ENCODE peak calls at places on chromosomes 7 and 10, in four cellular contexts. Q is NCI-H1105, L is astrocyte of the spinal cord, R is glomerular endothelial cell. T is an unnamed sample.

GRCh38 chr10:128042131-128042610 is 84.1 kb downstream of the MKI67 start:
- DNase-seq in Q (no peak), L (no peak), R (no peak), T (no peak)

GRCh38 chr7:138934861-138935260 is 46.3 kb downstream of the KIAA1549 start:
- DNase-seq in Q (no peak), L (peak; percentile 41), R (no peak), T (peak; percentile 36)

GRCh38 chr7:108461855-108462254 is 5.6 kb upstream of the NRCAM start:
- DNase-seq in Q (no peak), L (no peak), R (no peak), T (no peak)

GRCh38 chr7:157711353-157711888 is 374.6 kb downstream of the DNAJB6 start:
- DNase-seq in Q (no peak), L (no peak), R (no peak), T (no peak)

GRCh38 chr7:123154231-123154860 is 45.4 kb downstream of the SLC13A1 start:
- DNase-seq in Q (peak; percentile 68), L (peak; percentile 83), R (peak; percentile 86), T (peak; percentile 91)

GRCh38 chr7:127107601-127108007 is 145.1 kb downstream of the GRM8 start:
- DNase-seq in Q (no peak), L (peak; percentile 43), R (no peak), T (peak; percentile 80)

GRCh38 chr10:115720121-115720520 is 552.9 kb downstream of the GFRA1 start:
- DNase-seq in Q (no peak), L (no peak), R (no peak), T (no peak)

GRCh38 chr10:62244785-62245595 is 23.7 kb downstream of the RTKN2 start:
- DNase-seq in Q (peak; percentile 10), L (peak; percentile 80), R (peak; percentile 70), T (peak; percentile 79)

GRCh38 chr7:32809871-32810270 is 81.7 kb downstream of the KBTBD2 start:
- DNase-seq in Q (no peak), L (no peak), R (no peak), T (no peak)

GRCh38 chr10:122176232-122176865 is 94.7 kb upstream of the BTBD16 start:
- DNase-seq in Q (no peak), L (no peak), R (no peak), T (no peak)

GRCh38 chr10:84348431-84348830 is 20.0 kb downstream of the CCSER2 start:
- DNase-seq in Q (no peak), L (no peak), R (no peak), T (peak; percentile 40)

GRCh38 chr10:84588971-84589370 is 260.6 kb downstream of the CCSER2 start:
- DNase-seq in Q (no peak), L (no peak), R (no peak), T (no peak)

GRCh38 chr7:118245267-118246040 is 20.9 kb downstream of the ANKRD7 start:
- DNase-seq in Q (no peak), L (peak; percentile 55), R (no peak), T (peak; percentile 61)

GRCh38 chr10:79088176-79088575 is 19.4 kb downstream of the ZMIZ1 start:
- DNase-seq in Q (no peak), L (no peak), R (no peak), T (no peak)

GRCh38 chr7:5596046-5596895 is 172.6 kb upstream of the TNRC18 start:
- DNase-seq in Q (no peak), L (peak; percentile 95), R (no peak), T (peak; percentile 95)

GRCh38 chr7:84372155-84372621 is 177.6 kb upstream of the SEMA3A start:
- DNase-seq in Q (no peak), L (peak; percentile 95), R (no peak), T (peak; percentile 82)

GRCh38 chr10:75718996-75719395 is 287.6 kb downstream of the LRMDA start:
- DNase-seq in Q (peak; percentile 35), L (no peak), R (no peak), T (no peak)

GRCh38 chr10:79937661-79938226 is 11.2 kb downstream of the SFTPD start:
- DNase-seq in Q (no peak), L (no peak), R (no peak), T (no peak)

GRCh38 chr10:102133373-102134195 is 744 bp downstream of the PPRC1 start:
- DNase-seq in Q (peak; percentile 23), L (peak; percentile 66), R (no peak), T (peak; percentile 85)

GRCh38 chr7:119472398-119473038 is 800.5 kb upstream of the KCND2 start:
- DNase-seq in Q (peak; percentile 77), L (no peak), R (no peak), T (no peak)

GRCh38 chr7:99372275-99373085 is 2.0 kb upstream of the ARPC1B start:
- DNase-seq in Q (no peak), L (no peak), R (no peak), T (peak; percentile 60)

GRCh38 chr10:47294057-47294456 is 5.9 kb upstream of the GDF10 start:
- DNase-seq in Q (no peak), L (no peak), R (no peak), T (no peak)

GRCh38 chr10:77726732-77727131 is 89.1 kb upstream of the KCNMA1 start:
- DNase-seq in Q (no peak), L (no peak), R (no peak), T (no peak)

GRCh38 chr7:136086712-136087111 is 109.6 kb upstream of the MTPN start:
- DNase-seq in Q (no peak), L (peak; percentile 93), R (no peak), T (peak; percentile 90)

GRCh38 chr7:78959471-78959870 is 494.0 kb downstream of the MAGI2 start:
- DNase-seq in Q (no peak), L (no peak), R (no peak), T (no peak)

GRCh38 chr10:1611936-1612550 is 125.3 kb downstream of the ADARB2 start:
- DNase-seq in Q (no peak), L (no peak), R (no peak), T (no peak)

GRCh38 chr10:96721207-96721572 is 876 bp upstream of the PIK3AP1 start:
- DNase-seq in Q (no peak), L (no peak), R (no peak), T (no peak)

GRCh38 chr10:4691776-4692175 is 134.2 kb upstream of the AKR1E2 start:
- DNase-seq in Q (no peak), L (peak; percentile 56), R (no peak), T (peak; percentile 63)

GRCh38 chr7:105648561-105649401 is 67.5 kb upstream of the EFCAB10 start:
- DNase-seq in Q (peak; percentile 93), L (no peak), R (no peak), T (peak; percentile 45)

GRCh38 chr10:66505003-66505707 is 420.7 kb upstream of the LRRTM3 start:
- DNase-seq in Q (no peak), L (no peak), R (no peak), T (no peak)

GRCh38 chr7:155017834-155018233 is 14.9 kb upstream of the PAXIP1 start:
- DNase-seq in Q (peak; percentile 54), L (no peak), R (no peak), T (no peak)

GRCh38 chr10:130175074-130175473 is 38.9 kb downstream of the GLRX3 start:
- DNase-seq in Q (no peak), L (no peak), R (no peak), T (no peak)

GRCh38 chr7:31443457-31443856 is 70.4 kb upstream of the ITPRID1 start:
- DNase-seq in Q (peak; percentile 53), L (peak; percentile 55), R (peak; percentile 20), T (peak; percentile 66)

GRCh38 chr7:136911362-136911761 is 42.9 kb downstream of the CHRM2 start:
- DNase-seq in Q (no peak), L (peak; percentile 7), R (no peak), T (peak; percentile 7)

GRCh38 chr10:69180525-69181204 is 631 bp downstream of the SUPV3L1 start:
- DNase-seq in Q (no peak), L (peak; percentile 5), R (no peak), T (peak; percentile 26)

GRCh38 chr7:134513169-134513752 is 14.1 kb upstream of the AKR1B10 start:
- DNase-seq in Q (peak; percentile 22), L (peak; percentile 49), R (no peak), T (peak; percentile 72)

GRCh38 chr10:109887272-109887671 is 36.0 kb downstream of the XPNPEP1 start:
- DNase-seq in Q (no peak), L (peak; percentile 29), R (no peak), T (peak; percentile 60)

T was measured in astrocyte of the hippocampus.